ENCODE peak calls at places on chromosomes 5 and 9, in ten cellular contexts. X is GM13976; I is EH; D is HTR-8/SVneo; P is activated CD4-positive, CD25-positive, alpha-beta regulatory T cell; S is stromal cell of bone marrow; U is activated CD8-positive, alpha-beta memory T cell treated with anti-CD3 and anti-CD28 coated beads for 48 hours; W is left kidney; F is M059J; H is endothelial cell. N is an unnamed sample.

GRCh38 chr9:137431416-137431931 is 8.3 kb downstream of the NOXA1 start:
- DNase-seq in D (no peak), H (no peak), U (no peak), I (no peak), X (no peak), W (no peak), S (no peak), F (no peak), P (no peak), N (no peak)

GRCh38 chr5:95794070-95794516 is 28.4 kb downstream of the GLRX start:
- DNase-seq in X (no peak), W (no peak), U (no peak), D (peak; percentile 42), F (peak; percentile 41), S (no peak), P (no peak), I (peak; percentile 85), H (no peak), N (no peak)

GRCh38 chr5:74625742-74626241 is 14.7 kb downstream of the ENC1 start:
- DNase-seq in F (peak; percentile 80), X (no peak), W (no peak), H (peak; percentile 14), S (no peak), D (no peak), P (no peak), I (peak; percentile 41), U (no peak), N (no peak)

GRCh38 chr5:115457985-115458384 is 86.6 kb downstream of the FEM1C start:
- DNase-seq in W (peak; percentile 88), P (no peak), I (no peak), S (peak; percentile 15), U (no peak), D (no peak), F (peak; percentile 45), H (no peak), X (no peak), N (no peak)

GRCh38 chr9:138022756-138023393 is 145.3 kb downstream of the CACNA1B start:
- DNase-seq in X (peak; percentile 22), W (peak; percentile 56), F (no peak), I (no peak), P (no peak), H (no peak), D (no peak), U (no peak), S (no peak), N (no peak)

GRCh38 chr9:110731437-110732028 is 62.9 kb downstream of the MUSK start:
- DNase-seq in I (no peak), F (no peak), S (no peak), W (no peak), U (no peak), P (no peak), H (no peak), D (no peak), X (no peak), N (no peak)

GRCh38 chr5:24539625-24540024 is 105.2 kb downstream of the CDH10 start:
- DNase-seq in F (no peak), D (no peak), H (no peak), U (no peak), P (no peak), I (no peak), X (no peak), S (no peak), W (peak; percentile 34), N (no peak)

GRCh38 chr5:140038373-140038957 is 4.6 kb downstream of the NRG2 start:
- DNase-seq in W (peak; percentile 36), D (peak; percentile 27), F (peak; percentile 55), I (peak; percentile 33), S (no peak), H (no peak), U (no peak), P (no peak), X (peak; percentile 50), N (no peak)

GRCh38 chr5:173501271-173501670 is 115.2 kb downstream of the BOD1 start:
- DNase-seq in F (no peak), X (no peak), D (no peak), S (no peak), I (no peak), U (no peak), P (no peak), W (no peak), H (no peak), N (no peak)

GRCh38 chr5:115428248-115428647 is 116.3 kb downstream of the FEM1C start:
- DNase-seq in D (no peak), H (no peak), I (no peak), S (no peak), X (no peak), P (no peak), U (no peak), W (peak; percentile 21), F (no peak), N (no peak)

GRCh38 chr5:94072116-94072515 is 330.7 kb upstream of the POU5F2 start:
- DNase-seq in I (peak; percentile 22), H (no peak), U (no peak), S (no peak), W (no peak), F (peak; percentile 12), X (no peak), D (no peak), P (no peak), N (no peak)

GRCh38 chr9:114301798-114302565 is 20.9 kb upstream of the ORM1 start:
- DNase-seq in I (no peak), S (no peak), H (no peak), U (no peak), W (no peak), X (no peak), D (no peak), P (no peak), F (no peak), N (no peak)

GRCh38 chr5:54807421-54807820 is 178.0 kb downstream of the ESM1 start:
- DNase-seq in D (peak; percentile 83), H (no peak), U (no peak), X (no peak), I (peak; percentile 78), F (peak; percentile 87), P (no peak), W (peak; percentile 18), S (no peak), N (no peak)

GRCh38 chr5:91219803-91220371 is 163.2 kb downstream of the ARRDC3 start:
- DNase-seq in X (peak; percentile 36), W (peak; percentile 29), P (no peak), F (peak; percentile 51), I (peak; percentile 46), U (no peak), S (no peak), H (peak; percentile 7), D (no peak), N (no peak)

GRCh38 chr5:165370772-165371171 is 1865.4 kb downstream of the MAT2B start:
- DNase-seq in X (no peak), D (peak; percentile 7), S (no peak), F (peak; percentile 10), W (no peak), P (no peak), U (no peak), H (no peak), I (no peak), N (no peak)

GRCh38 chr5:144117412-144117811 is 53.0 kb downstream of the YIPF5 start:
- DNase-seq in P (no peak), F (no peak), D (no peak), U (no peak), X (no peak), S (no peak), I (no peak), H (no peak), W (no peak), N (no peak)

GRCh38 chr5:157225463-157226422 is 40.2 kb upstream of the CYFIP2 start:
- DNase-seq in F (no peak), S (no peak), W (no peak), U (no peak), X (no peak), D (no peak), P (no peak), I (no peak), H (no peak), N (no peak)

GRCh38 chr9:135137398-135137832 is 49.9 kb downstream of the OLFM1 start:
- DNase-seq in D (no peak), U (no peak), S (no peak), X (no peak), F (peak; percentile 64), I (no peak), P (no peak), W (peak; percentile 53), H (no peak), N (no peak)

GRCh38 chr5:147855774-147856069 is 22.8 kb upstream of the SCGB3A2 start:
- DNase-seq in D (no peak), H (no peak), F (no peak), S (no peak), U (no peak), X (no peak), W (no peak), P (no peak), I (no peak), N (no peak)

GRCh38 chr9:34929506-34930102 is 28.5 kb upstream of the PHF24 start:
- DNase-seq in W (peak; percentile 56), U (no peak), S (no peak), I (peak; percentile 21), H (peak; percentile 55), F (peak; percentile 12), P (peak; percentile 2), D (peak; percentile 3), X (peak; percentile 49), N (no peak)

GRCh38 chr5:56270568-56271392 is 37.6 kb upstream of the ANKRD55 start:
- DNase-seq in U (peak; percentile 47), W (peak; percentile 95), D (peak; percentile 73), F (peak; percentile 87), X (peak; percentile 63), I (peak; percentile 94), H (peak; percentile 84), P (peak; percentile 65), S (peak; percentile 60), N (peak; percentile 89)

GRCh38 chr9:134179918-134180785 is 15.8 kb upstream of the RNU6ATAC start:
- DNase-seq in S (no peak), F (no peak), H (no peak), X (no peak), W (no peak), D (no peak), U (no peak), P (no peak), I (no peak), N (no peak)

GRCh38 chr5:159576902-159577301 is 246.6 kb upstream of the IL12B start:
- DNase-seq in F (no peak), D (no peak), U (no peak), H (no peak), P (no peak), W (no peak), S (no peak), I (no peak), X (no peak), N (no peak)

GRCh38 chr9:136267261-136268111 is 21.9 kb upstream of the QSOX2 start:
- DNase-seq in H (peak; percentile 87), I (peak; percentile 85), S (peak; percentile 54), U (peak; percentile 69), F (peak; percentile 56), W (peak; percentile 85), X (peak; percentile 99), P (peak; percentile 76), D (peak; percentile 93), N (peak; percentile 76)

GRCh38 chr9:88809371-88809770 is 181.9 kb upstream of the S1PR3 start:
- DNase-seq in U (no peak), I (peak; percentile 48), P (no peak), D (no peak), S (no peak), X (no peak), W (peak; percentile 78), F (peak; percentile 47), H (no peak), N (no peak)

GRCh38 chr5:89342106-89342876 is 459.3 kb upstream of the MEF2C start:
- DNase-seq in W (no peak), X (no peak), U (no peak), I (peak; percentile 71), D (no peak), F (peak; percentile 47), P (no peak), H (no peak), S (peak; percentile 67), N (no peak)

GRCh38 chr9:107351382-107352045 is 68.4 kb downstream of the RAD23B start:
- DNase-seq in P (no peak), I (no peak), H (no peak), W (no peak), S (no peak), U (no peak), F (peak; percentile 27), D (no peak), X (no peak), N (peak; percentile 49)

GRCh38 chr5:135069016-135069770 is 35.2 kb upstream of the PITX1 start:
- DNase-seq in D (no peak), I (no peak), X (no peak), F (no peak), W (peak; percentile 44), P (no peak), U (no peak), S (no peak), H (no peak), N (no peak)